ENCODE peak calls at places on chromosomes 13 and 19, in six cellular contexts. O is SK-N-SH, J is GM12892, L is GM12878, M is H1, I is HepG2. G is an unnamed sample.

GRCh38 chr13:20633802-20634201 is 66.8 kb downstream of the IFT88 start:
- DNase-seq in O (no peak), M (no peak), L (no peak), J (no peak), I (no peak), G (no peak)

GRCh38 chr13:51148223-51148951 is 37.3 kb upstream of the C13orf42 start:
- DNase-seq in M (peak), I (no peak), J (no peak), O (peak), L (no peak), G (no peak)

GRCh38 chr19:18399008-18399407 is 1.6 kb upstream of the LRRC25 start:
- DNase-seq in M (no peak), O (no peak), L (no peak), J (no peak), I (no peak), G (no peak)

GRCh38 chr13:44818428-44818827 is 170.8 kb downstream of the NUFIP1 start:
- DNase-seq in M (no peak), J (no peak), L (no peak), I (peak), O (peak), G (no peak)

GRCh38 chr19:3601021-3601420 is 5.7 kb downstream of the TBXA2R start:
- DNase-seq in I (no peak), J (no peak), O (no peak), M (no peak), L (no peak), G (no peak)

GRCh38 chr13:49635599-49636433 is 7.5 kb downstream of the ARL11 start:
- DNase-seq in I (peak), J (no peak), M (peak), L (peak), O (no peak), G (no peak)

GRCh38 chr19:53596056-53596455 is 35.7 kb upstream of the DPRX start:
- DNase-seq in I (no peak), L (no peak), O (no peak), M (peak), J (no peak), G (no peak)

GRCh38 chr13:107845911-107846310 is 369.4 kb downstream of the LIG4 start:
- DNase-seq in M (no peak), O (no peak), L (no peak), I (no peak), J (no peak), G (no peak)

GRCh38 chr13:65264066-65264465 is 1966.1 kb downstream of the PCDH9 start:
- DNase-seq in O (no peak), J (no peak), I (no peak), L (no peak), M (no peak), G (no peak)

GRCh38 chr19:51749979-51750378 is 1.7 kb downstream of the FPR1 start:
- DNase-seq in I (no peak), L (no peak), O (no peak), M (no peak), J (no peak), G (no peak)

GRCh38 chr19:56988271-56988670 is 131.5 kb upstream of the USP29 start:
- DNase-seq in L (no peak), M (no peak), O (no peak), I (no peak), J (no peak), G (no peak)

DNA sequence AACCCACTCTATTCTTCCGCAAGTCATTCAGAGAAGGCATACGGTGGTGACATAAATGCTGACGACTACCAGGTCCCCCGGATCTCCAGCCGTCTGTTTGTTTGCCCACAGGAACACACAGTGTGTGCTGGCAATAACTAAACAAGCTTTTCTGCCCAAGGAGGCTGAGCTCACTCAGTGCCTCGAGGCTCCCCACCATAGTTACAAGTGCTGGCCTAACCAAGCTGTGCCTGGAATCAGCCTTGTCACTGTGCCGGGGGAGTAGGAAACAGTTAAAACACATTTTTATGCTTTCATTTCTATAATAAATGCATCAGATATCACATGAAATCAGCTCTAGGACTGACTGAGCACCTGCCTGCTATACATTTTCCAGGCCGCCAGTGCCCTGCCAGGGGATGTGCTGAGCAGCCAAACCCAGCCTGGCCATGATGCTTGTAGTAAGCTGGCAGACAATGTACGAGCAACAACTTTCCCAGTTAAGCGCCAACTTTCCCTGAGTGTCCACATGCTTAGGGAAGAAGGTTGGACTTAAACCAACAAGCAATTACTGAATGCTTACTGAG is 28.1 kb downstream of the BRD4 start:
- DNase-seq in O (peak), M (no peak), J (no peak), L (no peak), I (peak), G (no peak)
- TF ChIP-seq POLR2AphosphoS5 in O (no peak), M (no peak), J (no peak), L (no peak), I (no peak), G (no peak)

DNA sequence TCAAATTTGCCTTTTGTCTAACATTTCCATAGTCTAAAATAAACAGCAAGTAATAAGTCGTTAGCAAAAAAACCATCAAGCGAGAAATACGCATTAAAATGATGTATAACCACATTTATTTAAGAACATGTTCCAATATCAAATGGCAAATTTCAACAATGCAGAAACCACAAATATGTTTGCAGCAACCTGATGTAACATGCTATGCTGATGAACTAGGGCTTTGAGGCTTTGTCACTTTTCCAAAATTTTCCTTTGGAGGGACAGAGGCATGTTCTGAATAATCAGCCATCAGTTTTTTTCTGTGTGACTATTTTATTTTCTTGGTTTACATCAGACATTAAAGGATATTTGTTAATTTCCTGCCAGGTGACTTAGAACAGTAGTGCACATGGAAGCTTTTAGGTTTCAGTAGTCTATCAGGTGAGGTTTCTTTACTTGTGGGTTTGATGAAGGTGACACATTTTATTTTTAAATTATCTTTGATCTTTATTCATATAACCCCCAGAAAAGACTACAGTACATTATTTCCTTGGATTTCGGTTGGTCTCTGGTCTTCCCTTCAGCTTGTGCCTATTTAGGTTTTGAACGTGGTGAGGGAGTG is 74.6 kb upstream of the TEX29 start:
- DNase-seq in O (no peak), I (no peak), M (no peak), L (no peak), J (no peak), G (no peak)
- TF ChIP-seq TAF1 in O (no peak), I (no peak), M (no peak), L (no peak), J (no peak), G (no peak)

DNA sequence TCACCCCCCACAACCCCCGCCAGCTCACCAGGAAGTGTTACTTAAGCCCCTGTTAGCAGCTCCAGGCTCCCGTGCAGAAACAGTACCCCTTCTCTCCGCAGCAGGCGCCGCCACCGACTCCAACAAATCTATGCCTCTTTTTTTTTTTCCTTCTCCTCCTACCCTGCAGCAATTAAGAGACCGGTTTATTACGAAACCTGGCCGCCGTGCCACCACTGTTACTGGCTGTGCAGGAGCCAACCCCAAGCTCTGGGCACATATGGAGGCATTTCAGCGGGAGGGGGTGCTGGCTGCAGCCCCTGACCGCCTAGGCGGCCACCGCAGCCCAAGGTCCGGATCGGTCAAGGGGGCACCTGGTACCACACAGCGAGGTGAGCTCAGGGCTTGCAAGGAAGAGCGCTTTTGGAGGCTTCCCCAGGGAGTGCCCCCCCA is 2.4 kb downstream of the GADD45B start:
- DNase-seq in O (peak), L (no peak), J (no peak), M (peak), I (no peak), G (no peak)
- TF ChIP-seq POLR2AphosphoS5 in O (no peak), L (no peak), J (peak), M (no peak), I (no peak), G (peak)

GRCh38 chr19:38395381-38396127 is 7.1 kb downstream of the SPRED3 start:
- DNase-seq in L (no peak), J (peak), O (no peak), M (no peak), I (no peak), G (no peak)
- TF ChIP-seq TAF1 in L (no peak), J (no peak), O (no peak), M (no peak), I (no peak), G (no peak)

GRCh38 chr19:13135068-13136062 is 14.8 kb downstream of the STX10 start:
- DNase-seq in L (no peak), O (no peak), I (no peak), M (no peak), J (no peak), G (no peak)
- TF ChIP-seq POLR2AphosphoS5 in L (no peak), O (no peak), I (no peak), M (no peak), J (no peak), G (no peak)